ENCODE peak calls at places on chromosomes 6 and 20, in eight cellular contexts. E is activated T-helper 9 cell treated with anti-CD3 and anti-CD28 coated beads, Interleukin-2, amount 50 U/mL, for 16 hours; X is mesothelial cell of epicardium; Y is stimulated activated CD4-positive, alpha-beta T cell treated with anti-CD3 and anti-CD28 coated beads, Interleukin-15, amount 100 ng/mL, for 1 hour; Q is nephron progenitor cell; U is NCI-H69; A is GM12878; G is AG10803. B is an unnamed sample.
A peak's percentile ranks its signal among the peaks of the same experiment; 100 is the strongest.

GRCh38 chr6:96704713-96705112 is 132.6 kb downstream of the GPR63 start:
- DNase-seq in E (no peak), Q (no peak), A (no peak), Y (no peak), X (no peak), U (peak; percentile 23), G (no peak), B (no peak)

GRCh38 chr20:57664924-57665588 is 44.8 kb downstream of the PMEPA1 start:
- DNase-seq in A (no peak), G (no peak), U (no peak), E (no peak), X (no peak), Y (no peak), Q (no peak), B (no peak)

GRCh38 chr20:15776773-15777172 is 796.5 kb downstream of the KIF16B start:
- DNase-seq in A (no peak), G (no peak), U (no peak), Q (no peak), Y (no peak), X (no peak), E (no peak), B (no peak)

GRCh38 chr6:35287671-35288396 is 9.8 kb upstream of the DEF6 start:
- DNase-seq in E (no peak), U (no peak), Y (no peak), A (no peak), G (peak; percentile 41), Q (no peak), X (no peak), B (peak; percentile 5)

GRCh38 chr20:32282461-32282860 is 5.0 kb downstream of the KIF3B start:
- DNase-seq in Y (no peak), E (no peak), G (no peak), Q (no peak), X (no peak), U (peak; percentile 93), A (no peak), B (no peak)

GRCh38 chr20:26216025-26216424 is 519.4 kb upstream of the ZNF337 start:
- DNase-seq in U (no peak), A (no peak), Q (no peak), X (no peak), Y (no peak), E (no peak), G (no peak), B (no peak)

GRCh38 chr6:161189891-161190290 is 84.0 kb downstream of the AGPAT4 start:
- DNase-seq in A (no peak), X (no peak), Y (no peak), E (no peak), G (no peak), U (no peak), Q (no peak), B (no peak)

GRCh38 chr6:135144678-135145508 is 36.2 kb upstream of the MYB start:
- DNase-seq in U (peak; percentile 47), E (no peak), G (peak; percentile 9), A (no peak), Y (no peak), X (no peak), Q (no peak), B (peak; percentile 16)

GRCh38 chr20:64131406-64131805 is 24.0 kb upstream of the NPBWR2 start:
- DNase-seq in G (peak; percentile 34), Q (peak; percentile 1), A (no peak), E (no peak), Y (no peak), X (peak; percentile 31), U (peak; percentile 6), B (no peak)

GRCh38 chr6:2545351-2545750 is 205.4 kb downstream of the MYLK4 start:
- DNase-seq in U (no peak), Y (no peak), X (no peak), A (no peak), G (no peak), E (no peak), Q (no peak), B (no peak)

B was measured in astrocyte of the cerebellum.